ENCODE peak calls at places on chromosomes 3 and 15, in six cellular contexts. G, V, U, L, B and F are unnamed samples.

GRCh38 chr3:160540546-160540945 is 24.8 kb downstream of the KPNA4 start:
- DNase-seq in B (no peak), G (no peak), V (no peak), U (no peak), L (peak; percentile 53), F (no peak)

GRCh38 chr3:133283958-133284807 is 115.7 kb upstream of the BFSP2 start:
- DNase-seq in L (peak; percentile 30), B (no peak), U (no peak), G (peak; percentile 56), V (no peak), F (no peak)

GRCh38 chr3:73094127-73094526 is 32.7 kb downstream of the EBLN2 start:
- DNase-seq in V (peak; percentile 46), G (no peak), L (peak; percentile 45), B (no peak), U (no peak), F (no peak)

GRCh38 chr15:57550640-57551039 is 41.1 kb upstream of the MYZAP start:
- DNase-seq in L (no peak), G (no peak), B (peak; percentile 91), V (no peak), U (peak; percentile 66), F (no peak)

GRCh38 chr3:9168230-9168629 is 81.2 kb downstream of the SRGAP3 start:
- DNase-seq in U (no peak), G (no peak), L (no peak), V (no peak), B (no peak), F (no peak)

GRCh38 chr3:65963787-65964707 is 74.7 kb downstream of the MAGI1 start:
- DNase-seq in B (no peak), L (peak; percentile 96), U (no peak), V (no peak), G (peak; percentile 61), F (no peak)

GRCh38 chr3:126782554-126782953 is 78.5 kb downstream of the CHCHD6 start:
- DNase-seq in U (no peak), B (no peak), L (peak; percentile 97), G (no peak), V (peak; percentile 68), F (no peak)

GRCh38 chr15:97909291-97909891 is 51.1 kb upstream of the ARRDC4 start:
- DNase-seq in G (peak; percentile 42), B (no peak), L (peak; percentile 71), V (peak; percentile 58), U (peak; percentile 74), F (peak; percentile 67)

GRCh38 chr3:25137606-25138005 is 290.5 kb upstream of the RARB start:
- DNase-seq in U (no peak), B (no peak), V (no peak), G (no peak), L (no peak), F (no peak)

GRCh38 chr15:83549563-83549962 is 102.4 kb downstream of the SH3GL3 start:
- DNase-seq in V (no peak), L (no peak), U (no peak), G (no peak), B (no peak), F (no peak)

GRCh38 chr3:65436580-65436979 is 602.1 kb downstream of the MAGI1 start:
- DNase-seq in V (no peak), U (no peak), G (peak; percentile 20), L (no peak), B (no peak), F (no peak)

GRCh38 chr15:36108539-36108938 is 470.9 kb upstream of the CDIN1 start:
- DNase-seq in U (no peak), V (no peak), G (no peak), B (no peak), L (no peak), F (no peak)

GRCh38 chr15:100763764-100764750 is 115.6 kb upstream of the ALDH1A3 start:
- DNase-seq in U (no peak), L (no peak), B (no peak), G (no peak), V (no peak), F (no peak)

DNA sequence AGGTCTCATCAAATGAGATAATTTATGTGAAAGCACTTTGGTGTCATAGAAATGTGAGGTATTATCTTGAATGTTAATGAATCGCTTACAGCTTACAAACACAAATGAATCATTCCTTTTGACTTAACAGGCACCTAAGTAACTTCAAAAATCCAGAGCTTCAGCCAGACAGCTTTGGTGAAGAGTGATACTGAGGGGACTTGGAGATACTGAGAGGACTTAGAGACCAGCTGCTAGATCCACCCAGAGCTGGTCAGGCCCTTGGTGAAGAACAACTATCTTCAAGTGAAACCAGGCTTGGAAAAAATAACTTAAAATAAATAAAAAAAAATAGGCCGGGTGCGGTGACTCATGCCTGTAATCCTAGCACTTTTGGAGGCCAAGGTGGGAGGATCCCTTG is 16.2 kb upstream of the ZFYVE19 start:
- DNase-seq in G (no peak), L (peak; percentile 44), U (no peak), V (no peak), B (no peak), F (no peak)
- H3K4me1 ChIP-seq in G (peaks cover 4% of the 10 kb centered on the region), L (peaks cover 32% of the 10 kb centered on the region), U (peaks cover 72% of the 10 kb centered on the region), V (peaks cover 28% of the 10 kb centered on the region), B (peaks cover 33% of the 10 kb centered on the region), F (peaks cover 8% of the 10 kb centered on the region)

GRCh38 chr3:194140520-194141414 is 4.8 kb downstream of the HES1 start:
- DNase-seq in L (peak; percentile 62), V (peak; percentile 74), G (no peak), B (peak; percentile 90), U (peak; percentile 63), F (peak; percentile 65)

GRCh38 chr3:194139085-194139976 is 3.4 kb downstream of the HES1 start:
- DNase-seq in V (peak; percentile 81), G (no peak), B (no peak), L (peak; percentile 88), U (no peak), F (no peak)

GRCh38 chr3:194142156-194142910 is 6.4 kb downstream of the HES1 start:
- DNase-seq in G (no peak), U (no peak), V (no peak), L (peak; percentile 35), B (no peak), F (peak; percentile 71)

GRCh38 chr3:194139977-194140351 is 4.0 kb downstream of the HES1 start:
- DNase-seq in V (no peak), U (no peak), G (no peak), B (no peak), L (peak; percentile 22), F (no peak)

DNA sequence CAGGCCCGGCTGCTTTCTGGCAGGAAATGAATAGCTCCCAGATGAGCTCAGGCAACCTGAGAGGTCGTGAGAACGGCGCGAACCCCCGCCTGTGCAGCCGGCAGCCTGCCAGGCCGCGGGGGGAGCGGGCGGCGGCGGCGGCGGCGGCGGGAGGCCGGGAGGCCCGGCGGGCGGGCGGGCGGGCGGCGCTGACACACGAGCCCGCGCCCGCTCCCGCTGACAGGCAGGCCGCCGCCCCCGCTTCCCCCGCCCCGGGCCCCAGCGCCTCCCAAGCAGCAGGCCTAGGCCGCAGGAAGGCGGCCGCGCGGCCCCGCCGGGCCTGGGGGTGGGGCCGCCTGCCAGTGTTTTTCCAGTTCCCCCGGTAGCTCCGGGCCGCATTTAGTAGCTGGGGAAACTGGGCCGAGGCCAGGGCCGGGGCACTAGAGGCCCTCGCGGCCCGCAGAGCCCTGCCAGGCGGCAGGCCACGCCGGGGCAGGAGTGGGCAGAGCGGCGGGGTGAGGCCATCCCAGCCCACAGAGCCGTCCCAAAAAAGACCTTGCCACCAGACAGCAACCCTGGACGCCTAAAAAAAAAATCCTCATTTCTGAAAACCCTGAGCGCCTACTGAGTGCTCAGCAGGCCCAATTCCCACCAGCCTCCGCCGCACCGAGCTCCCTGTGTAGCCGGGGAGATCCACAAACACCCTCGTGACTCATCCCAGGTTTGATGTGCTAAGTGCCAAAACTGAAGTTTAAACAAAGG is 5.6 kb downstream of the HES1 start:
- DNase-seq in L (peak; percentile 96), G (peak; percentile 93), B (peak; percentile 97), V (peak; percentile 91), U (peak; percentile 94), F (peak; percentile 94)
- H3K4me3 ChIP-seq in L (peak overlapping the region; percentile 67), G (no peak overlapping the region), B (no peak overlapping the region), V (peak overlapping the region; percentile 63), U (no peak overlapping the region), F (peak overlapping the region; percentile 52)

GRCh38 chr3:172151610-172152293 is 112.4 kb downstream of the FNDC3B start:
- DNase-seq in L (no peak), B (no peak), V (no peak), G (no peak), U (no peak), F (no peak)
- H3K4me1 ChIP-seq in L (peaks cover 70% of the 10 kb centered on the region), B (peaks cover 25% of the 10 kb centered on the region), V (peaks cover 6% of the 10 kb centered on the region), G (peaks cover 38% of the 10 kb centered on the region), U (peaks cover 57% of the 10 kb centered on the region), F (peaks cover 52% of the 10 kb centered on the region)

DNA sequence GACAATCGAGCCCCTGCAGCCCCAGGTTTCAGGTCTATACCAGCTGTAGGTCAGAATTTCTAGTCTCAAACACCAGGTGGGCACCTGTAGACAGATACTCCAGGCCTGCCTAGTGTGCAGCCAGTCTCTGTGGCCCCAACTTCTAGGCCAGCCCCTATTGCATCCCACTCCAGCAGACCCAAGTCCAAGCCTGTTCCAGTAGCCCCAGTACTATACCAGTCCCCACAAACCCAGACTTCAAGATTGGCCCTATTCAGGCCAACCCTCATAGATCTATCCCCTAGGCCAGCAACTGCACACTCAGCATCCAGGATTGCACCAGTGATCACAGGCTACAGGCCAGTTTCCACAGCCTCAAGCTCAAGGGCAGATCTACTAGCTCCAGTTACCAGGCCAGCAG is 344.0 kb downstream of the PYDC2 start:
- DNase-seq in U (no peak), L (no peak), B (no peak), G (no peak), V (no peak), F (no peak)
- H3K4me3 ChIP-seq in U (no peak overlapping the region), L (no peak overlapping the region), B (no peak overlapping the region), G (no peak overlapping the region), V (no peak overlapping the region), F (no peak overlapping the region)

GRCh38 chr3:186598108-186598784 is 14.6 kb upstream of the AHSG start:
- DNase-seq in V (no peak), U (peak; percentile 57), L (peak; percentile 77), G (no peak), B (no peak), F (peak; percentile 69)

GRCh38 chr3:186599785-186600166 is 13.1 kb upstream of the AHSG start:
- DNase-seq in B (no peak), V (no peak), G (no peak), U (no peak), L (no peak), F (no peak)

GRCh38 chr3:186598794-186599141 is 14.1 kb upstream of the AHSG start:
- DNase-seq in G (no peak), U (no peak), B (no peak), L (no peak), V (no peak), F (no peak)

GRCh38 chr3:186600896-186601295 is 12.0 kb upstream of the AHSG start:
- DNase-seq in V (no peak), U (no peak), G (no peak), L (no peak), B (no peak), F (no peak)

DNA sequence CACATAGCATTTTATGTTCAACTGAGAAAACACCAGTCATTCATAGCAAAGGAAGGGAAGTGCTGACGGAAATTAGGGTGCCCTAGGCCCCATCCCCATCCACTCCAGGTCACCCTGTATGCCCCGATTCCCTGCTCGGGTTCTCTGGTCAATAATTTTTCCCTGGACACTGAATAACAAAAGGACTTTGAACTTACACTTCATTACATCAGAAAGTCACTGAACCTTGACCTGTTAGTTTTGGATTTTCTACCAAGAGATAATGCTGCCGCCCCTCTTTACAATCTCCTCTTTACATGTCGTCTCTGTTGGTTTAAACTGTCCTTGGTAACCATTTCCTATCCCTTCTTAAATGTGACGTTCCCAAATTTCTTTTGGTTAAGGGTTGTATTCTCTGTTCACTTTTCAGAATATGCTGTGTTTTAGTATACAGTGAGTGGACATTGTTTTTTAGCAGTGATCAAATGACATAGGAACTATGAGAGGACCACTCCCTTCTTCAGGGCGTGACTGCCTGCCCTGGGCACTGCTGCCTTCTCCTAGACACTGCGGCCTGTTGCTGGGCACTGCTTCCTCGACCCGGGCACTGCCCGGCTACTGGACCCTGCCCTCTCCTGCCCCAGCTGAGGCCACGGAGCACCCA is 13.6 kb upstream of the AHSG start:
- DNase-seq in B (no peak), V (no peak), U (no peak), L (no peak), G (no peak), F (peak; percentile 61)
- H3K4me1 ChIP-seq in B (peaks cover 24% of the 10 kb centered on the region), V (peaks cover 75% of the 10 kb centered on the region), U (peaks cover 31% of the 10 kb centered on the region), L (no peaks in the 10 kb centered on the region), G (no peaks in the 10 kb centered on the region), F (peaks cover 7% of the 10 kb centered on the region)